ENCODE peak calls at places on chromosomes 7 and 10, in nine cellular contexts. N, Y, S, K, H, Z, Q, G and A are unnamed samples.

GRCh38 chr7:66352071-66352470 is 146.9 kb downstream of the TPST1 start:
- DNase-seq in Y (no peak), G (peak; percentile 1), H (peak; percentile 33), S (peak; percentile 55), N (no peak), Z (peak; percentile 17), Q (no peak), K (peak; percentile 9), A (peak; percentile 50)

GRCh38 chr10:113665806-113666354 is 2.0 kb upstream of the NRAP start:
- DNase-seq in N (peak; percentile 87), K (no peak), Z (no peak), S (peak; percentile 59), Q (no peak), H (no peak), Y (no peak), G (no peak), A (peak; percentile 71)

GRCh38 chr7:37993060-37993501 is 72.6 kb downstream of the EPDR1 start:
- DNase-seq in Y (no peak), G (no peak), Z (no peak), S (no peak), Q (no peak), K (no peak), N (no peak), H (no peak), A (no peak)

GRCh38 chr7:131226116-131226562 is 101.5 kb upstream of the MKLN1 start:
- DNase-seq in Z (no peak), K (no peak), G (no peak), Y (no peak), S (peak; percentile 83), Q (no peak), N (no peak), H (no peak), A (no peak)

GRCh38 chr7:67758551-67758950 is 761.9 kb downstream of the TYW1 start:
- DNase-seq in K (no peak), N (no peak), Q (no peak), Z (no peak), H (no peak), G (no peak), S (peak; percentile 68), Y (no peak), A (no peak)

GRCh38 chr7:139784643-139785042 is 6.8 kb upstream of the HIPK2 start:
- DNase-seq in Y (no peak), Q (no peak), N (no peak), S (no peak), Z (no peak), H (no peak), K (no peak), G (no peak), A (peak; percentile 81)

GRCh38 chr10:103580011-103580410 is 86.5 kb downstream of the NEURL1 start:
- DNase-seq in Q (no peak), Y (no peak), Z (no peak), S (no peak), K (no peak), N (no peak), G (no peak), H (no peak), A (no peak)

GRCh38 chr7:116968626-116969025 is 15.3 kb downstream of the ST7 start:
- DNase-seq in N (no peak), Q (no peak), Y (no peak), S (no peak), H (no peak), K (no peak), Z (no peak), G (no peak), A (no peak)

GRCh38 chr10:21336476-21337170 is 188.9 kb downstream of the SKIDA1 start:
- DNase-seq in S (peak; percentile 97), G (no peak), K (peak; percentile 60), N (peak; percentile 94), Q (no peak), Y (no peak), H (peak; percentile 54), Z (no peak), A (peak; percentile 95)

GRCh38 chr7:92987543-92987942 is 130.2 kb downstream of the SAMD9 start:
- DNase-seq in S (no peak), Q (no peak), K (no peak), H (no peak), Z (no peak), N (no peak), Y (no peak), G (no peak), A (peak; percentile 13)

GRCh38 chr7:88758355-88759215 is 915 bp upstream of the ZNF804B start:
- DNase-seq in Q (no peak), S (peak; percentile 25), Z (no peak), Y (no peak), K (peak; percentile 75), N (no peak), G (no peak), H (peak; percentile 52), A (peak; percentile 14)

GRCh38 chr10:106816318-106817085 is 348.0 kb downstream of the SORCS1 start:
- DNase-seq in N (no peak), S (no peak), Y (no peak), Q (no peak), K (no peak), Z (no peak), G (no peak), H (no peak), A (no peak)

GRCh38 chr7:123329988-123330643 is 130.3 kb upstream of the SLC13A1 start:
- DNase-seq in N (no peak), G (no peak), Z (no peak), K (no peak), Y (no peak), S (no peak), H (no peak), Q (no peak), A (no peak)

GRCh38 chr7:38374507-38374906 is 101.1 kb upstream of the TARP start:
- DNase-seq in N (no peak), G (no peak), K (peak; percentile 40), Y (peak; percentile 59), H (peak; percentile 75), Q (no peak), S (peak; percentile 36), Z (no peak), A (no peak)

GRCh38 chr7:43791-44540 is 148.4 kb upstream of the FAM20C start:
- DNase-seq in N (no peak), Z (no peak), S (no peak), G (no peak), H (no peak), Y (no peak), Q (no peak), K (no peak), A (no peak)

GRCh38 chr7:6730343-6730633 is 23.5 kb upstream of the ZNF12 start:
- DNase-seq in G (no peak), S (peak; percentile 25), Y (no peak), Q (peak; percentile 15), H (peak; percentile 83), N (no peak), K (peak; percentile 8), Z (no peak), A (peak; percentile 47)

GRCh38 chr7:132485600-132486594 is 90.4 kb downstream of the PLXNA4 start:
- DNase-seq in K (peak; percentile 17), N (no peak), Q (no peak), G (no peak), Y (peak; percentile 7), Z (no peak), S (no peak), H (peak; percentile 52), A (no peak)

GRCh38 chr7:133529861-133530260 is 277.0 kb downstream of the EXOC4 start:
- DNase-seq in N (no peak), S (no peak), Z (no peak), Y (no peak), K (no peak), H (no peak), Q (no peak), G (peak; percentile 69), A (no peak)

GRCh38 chr7:128099204-128099671 is 68.0 kb upstream of the LRRC4 start:
- DNase-seq in H (no peak), Q (no peak), Z (no peak), Y (no peak), G (no peak), S (peak; percentile 59), K (no peak), N (no peak), A (peak; percentile 84)